ENCODE peak calls at places on chromosome 18, in six cellular contexts. F, C, V, J, X and P are unnamed samples. For H3K36me3, the result is how much of the 10 kb centered on the place peaks cover.

GRCh38 chr18:57131782-57132181 is 15.1 kb upstream of the BOD1L2 start:
- DNase-seq in J (no peak), V (no peak), C (no peak), X (no peak), F (no peak), P (no peak)

GRCh38 chr18:43078485-43079092 is 36.9 kb downstream of the RIT2 start:
- DNase-seq in X (no peak), J (no peak), F (peak), V (no peak), C (no peak), P (no peak)

GRCh38 chr18:28208268-28208667 is 31.3 kb upstream of the CDH2 start:
- DNase-seq in C (no peak), F (no peak), V (no peak), J (no peak), X (no peak), P (no peak)

GRCh38 chr18:25459814-25460213 is 107.8 kb upstream of the ZNF521 start:
- DNase-seq in J (no peak), X (no peak), V (no peak), C (no peak), F (no peak), P (no peak)

GRCh38 chr18:54828986-54829385 is 709 bp downstream of the RAB27B start:
- DNase-seq in J (no peak), C (no peak), V (no peak), X (no peak), F (no peak), P (no peak)

GRCh38 chr18:32276256-32276655 is 86.4 kb downstream of the MEP1B start:
- DNase-seq in F (no peak), X (no peak), C (no peak), J (no peak), V (no peak), P (no peak)

GRCh38 chr18:23578067-23578705 is 8.1 kb downstream of the NPC1 start:
- DNase-seq in J (no peak), X (no peak), V (no peak), F (no peak), C (no peak), P (peak)

GRCh38 chr18:28735731-28736130 is 558.8 kb upstream of the CDH2 start:
- DNase-seq in F (no peak), J (no peak), V (no peak), C (peak), X (no peak), P (no peak)

GRCh38 chr18:13500227-13500865 is 226.0 kb downstream of the FAM210A start:
- DNase-seq in X (no peak), V (no peak), C (peak), F (peak), J (no peak), P (peak)

GRCh38 chr18:55097406-55098170 is 138.3 kb upstream of the CCDC68 start:
- DNase-seq in C (no peak), F (no peak), J (no peak), X (no peak), V (no peak), P (no peak)

GRCh38 chr18:21187886-21188285 is 54.1 kb upstream of the GREB1L start:
- DNase-seq in C (no peak), V (no peak), X (no peak), J (no peak), F (no peak), P (no peak)

GRCh38 chr18:70490008-70490933 is 201.4 kb downstream of the SOCS6 start:
- DNase-seq in C (peak), F (peak), X (peak), J (no peak), V (no peak), P (peak)

GRCh38 chr18:55407191-55407590 is 180.8 kb downstream of the TCF4 start:
- DNase-seq in V (no peak), F (no peak), C (no peak), X (no peak), J (no peak), P (no peak)

DNA sequence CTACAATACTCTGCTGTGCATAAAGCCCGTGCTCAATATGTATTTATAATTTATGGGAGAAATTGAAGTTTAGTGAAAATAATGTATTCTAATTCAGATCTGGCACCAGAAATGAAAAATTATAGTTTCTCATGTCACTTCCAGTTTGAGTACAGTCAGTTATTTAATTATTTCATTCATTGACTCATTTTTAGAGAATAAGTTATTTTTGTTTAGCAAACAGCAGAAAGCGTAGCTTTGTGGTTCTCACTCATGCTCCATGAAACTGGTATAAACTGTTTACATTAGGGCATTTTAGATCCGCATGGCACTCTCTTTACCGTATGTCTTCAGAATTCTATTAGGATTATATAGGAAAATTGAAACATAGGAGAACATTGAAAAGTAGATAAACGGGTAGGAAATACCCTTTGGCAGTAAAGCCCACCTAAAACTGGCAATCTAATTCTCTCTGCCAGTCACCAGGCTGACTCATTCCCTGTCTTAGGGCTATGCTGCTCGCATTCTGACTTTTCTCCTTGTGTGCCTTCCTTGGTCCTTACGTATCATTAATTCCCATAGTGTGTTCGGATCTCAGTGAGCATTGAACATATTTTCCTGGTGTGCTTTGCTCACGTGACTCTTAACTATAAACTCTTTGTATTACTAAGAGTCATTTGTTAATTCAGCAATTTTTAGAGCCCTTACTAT is 106.0 kb downstream of the ZNF236 start:
- DNase-seq in F (no peak), X (no peak), V (no peak), C (no peak), J (no peak), P (no peak)
- H3K36me3 ChIP-seq in F (under half), X (under half), V (half or more), C (under half), J (half or more), P (under half)

DNA sequence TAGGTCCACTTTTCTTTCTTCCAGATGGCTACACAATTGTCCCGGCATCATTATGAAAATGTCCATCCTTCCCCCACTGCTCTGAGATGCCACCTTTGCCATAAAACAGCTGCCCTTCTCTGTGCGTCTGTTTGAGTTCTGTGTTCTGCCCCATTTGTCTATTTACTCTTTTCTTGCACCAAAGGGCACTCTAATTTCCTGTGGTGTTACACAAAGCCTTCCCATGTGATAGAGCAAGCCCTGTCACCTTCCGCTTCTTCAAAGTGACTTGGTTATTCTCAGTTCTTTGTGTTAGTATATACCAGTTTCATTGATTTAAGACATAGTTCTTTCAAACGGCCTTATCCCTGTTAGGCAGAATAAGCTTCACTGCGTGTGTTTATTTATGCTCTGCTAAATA is 84.1 kb downstream of the FBXO15 start:
- DNase-seq in F (no peak), V (no peak), J (no peak), X (no peak), C (no peak), P (no peak)
- H3K4me3 ChIP-seq in F (no peak), V (no peak), J (no peak), X (no peak), C (no peak), P (no peak)

GRCh38 chr18:3794537-3795348 is 344.8 kb downstream of the TGIF1 start:
- DNase-seq in X (no peak), J (no peak), C (peak), V (no peak), F (no peak), P (no peak)

GRCh38 chr18:3798032-3798431 is 348.1 kb downstream of the TGIF1 start:
- DNase-seq in C (no peak), F (no peak), X (no peak), J (no peak), V (no peak), P (no peak)

GRCh38 chr18:3793545-3793944 is 343.6 kb downstream of the TGIF1 start:
- DNase-seq in V (no peak), F (no peak), C (peak), X (no peak), J (no peak), P (no peak)

GRCh38 chr18:3799515-3799914 is 349.5 kb downstream of the TGIF1 start:
- DNase-seq in C (peak), J (no peak), X (no peak), V (no peak), F (peak), P (no peak)

GRCh38 chr18:3796434-3796833 is 346.5 kb downstream of the TGIF1 start:
- DNase-seq in X (no peak), V (no peak), F (no peak), J (no peak), C (no peak), P (no peak)
- H3K36me3 ChIP-seq in X (under half), V (under half), F (under half), J (under half), C (under half), P (under half)

GRCh38 chr18:72342933-72343332 is 201.2 kb downstream of the CBLN2 start:
- DNase-seq in V (no peak), F (no peak), C (no peak), X (no peak), J (no peak), P (no peak)
- H3K4me3 ChIP-seq in V (no peak), F (no peak), C (no peak), X (no peak), J (no peak), P (no peak)

DNA sequence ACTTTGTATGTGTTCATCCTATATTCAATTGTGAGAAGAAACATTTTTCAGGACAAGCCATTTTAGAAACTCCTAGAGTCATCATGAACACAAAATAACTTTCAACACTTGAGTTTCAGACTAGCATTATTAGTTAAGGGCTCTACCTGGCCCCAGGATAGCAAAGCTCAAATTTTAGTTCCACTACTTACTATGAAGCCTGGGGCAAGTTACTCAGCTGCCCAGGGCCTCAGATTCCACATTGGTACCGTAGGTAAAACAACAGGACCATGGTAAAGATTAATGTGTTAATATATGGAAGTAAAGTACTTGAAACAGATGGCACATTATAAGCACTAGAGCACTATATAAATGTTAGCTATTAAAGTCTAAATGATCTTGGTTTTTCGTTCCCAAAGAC is 19.4 kb downstream of the MPPE1 start:
- DNase-seq in C (no peak), F (no peak), J (no peak), V (no peak), X (no peak), P (no peak)
- H3K36me3 ChIP-seq in C (under half), F (under half), J (half or more), V (half or more), X (half or more), P (under half)